ENCODE peak calls at places on chromosomes 6 and 20, in four cellular contexts. One of them, this sample, is unnamed.

GRCh38 chr6:98808522-98809210 is 25.7 kb upstream of the POU3F2 start:
- DNase-seq in brain microvascular endothelial cell: peak
- DNase-seq in fibroblast of lung: no peak
- DNase-seq in psoas muscle: no peak
- DNase-seq in this sample: no peak

GRCh38 chr20:25065044-25065624 is 7.2 kb upstream of the ACSS1 start:
- DNase-seq in brain microvascular endothelial cell: no peak
- DNase-seq in fibroblast of lung: no peak
- DNase-seq in psoas muscle: no peak
- DNase-seq in this sample: no peak

GRCh38 chr6:34150766-34151165 is 4.9 kb upstream of the GRM4 start:
- DNase-seq in brain microvascular endothelial cell: no peak
- DNase-seq in fibroblast of lung: no peak
- DNase-seq in psoas muscle: no peak
- DNase-seq in this sample: no peak

GRCh38 chr20:10603971-10604864 is 69.6 kb downstream of the JAG1 start:
- DNase-seq in brain microvascular endothelial cell: peak
- DNase-seq in fibroblast of lung: peak
- DNase-seq in psoas muscle: peak
- DNase-seq in this sample: peak

GRCh38 chr20:45878076-45878731 is 2.8 kb upstream of the ZSWIM1 start:
- DNase-seq in brain microvascular endothelial cell: no peak
- DNase-seq in fibroblast of lung: no peak
- DNase-seq in psoas muscle: no peak
- DNase-seq in this sample: no peak

GRCh38 chr20:21096321-21097043 is 9.7 kb downstream of the LINC00237 start:
- DNase-seq in brain microvascular endothelial cell: peak
- DNase-seq in fibroblast of lung: no peak
- DNase-seq in psoas muscle: no peak
- DNase-seq in this sample: no peak

GRCh38 chr6:106360989-106361430 is 493 bp downstream of the CRYBG1 start:
- DNase-seq in brain microvascular endothelial cell: no peak
- DNase-seq in fibroblast of lung: no peak
- DNase-seq in psoas muscle: peak
- DNase-seq in this sample: no peak

GRCh38 chr6:153698001-153698400 is 341.0 kb upstream of the OPRM1 start:
- DNase-seq in brain microvascular endothelial cell: no peak
- DNase-seq in fibroblast of lung: no peak
- DNase-seq in psoas muscle: no peak
- DNase-seq in this sample: no peak

GRCh38 chr20:62925420-62926228 is 681 bp downstream of the DIDO1 start:
- DNase-seq in brain microvascular endothelial cell: no peak
- DNase-seq in fibroblast of lung: peak
- DNase-seq in psoas muscle: peak
- DNase-seq in this sample: no peak

GRCh38 chr20:10629946-10630345 is 43.9 kb downstream of the JAG1 start:
- DNase-seq in brain microvascular endothelial cell: no peak
- DNase-seq in fibroblast of lung: no peak
- DNase-seq in psoas muscle: no peak
- DNase-seq in this sample: no peak

GRCh38 chr6:139588734-139589418 is 214.4 kb upstream of the CITED2 start:
- DNase-seq in brain microvascular endothelial cell: peak
- DNase-seq in fibroblast of lung: peak
- DNase-seq in psoas muscle: no peak
- DNase-seq in this sample: peak

GRCh38 chr6:158384671-158385110 is 72.4 kb downstream of the TULP4 start:
- DNase-seq in brain microvascular endothelial cell: no peak
- DNase-seq in fibroblast of lung: no peak
- DNase-seq in psoas muscle: no peak
- DNase-seq in this sample: no peak

GRCh38 chr6:28598757-28599686 is 73.3 kb downstream of the GPX5 start:
- DNase-seq in brain microvascular endothelial cell: no peak
- DNase-seq in fibroblast of lung: no peak
- DNase-seq in psoas muscle: no peak
- DNase-seq in this sample: no peak

GRCh38 chr6:119347466-119348307 is 1.9 kb downstream of the MAN1A1 start:
- DNase-seq in brain microvascular endothelial cell: no peak
- DNase-seq in fibroblast of lung: no peak
- DNase-seq in psoas muscle: peak
- DNase-seq in this sample: no peak

GRCh38 chr6:95581073-95581472 is 3.7 kb downstream of the MANEA start:
- DNase-seq in brain microvascular endothelial cell: no peak
- DNase-seq in fibroblast of lung: peak
- DNase-seq in psoas muscle: no peak
- DNase-seq in this sample: no peak

GRCh38 chr6:116371384-116372209 is 850 bp downstream of the DSE start:
- DNase-seq in brain microvascular endothelial cell: peak
- DNase-seq in fibroblast of lung: peak
- DNase-seq in psoas muscle: peak
- DNase-seq in this sample: peak

GRCh38 chr6:25628471-25629201 is 23.4 kb upstream of the SCGN start:
- DNase-seq in brain microvascular endothelial cell: no peak
- DNase-seq in fibroblast of lung: no peak
- DNase-seq in psoas muscle: no peak
- DNase-seq in this sample: no peak

GRCh38 chr6:89564752-89565427 is 73.7 kb downstream of the LYRM2 start:
- DNase-seq in brain microvascular endothelial cell: peak
- DNase-seq in fibroblast of lung: no peak
- DNase-seq in psoas muscle: peak
- DNase-seq in this sample: no peak

GRCh38 chr6:53043626-53044025 is 21.6 kb upstream of the FBXO9 start:
- DNase-seq in brain microvascular endothelial cell: no peak
- DNase-seq in fibroblast of lung: peak
- DNase-seq in psoas muscle: no peak
- DNase-seq in this sample: no peak

GRCh38 chr20:11354841-11355240 is 562.9 kb upstream of the BTBD3 start:
- DNase-seq in brain microvascular endothelial cell: no peak
- DNase-seq in fibroblast of lung: no peak
- DNase-seq in psoas muscle: no peak
- DNase-seq in this sample: no peak

GRCh38 chr6:112296122-112296521 is 41.8 kb upstream of the LAMA4 start:
- DNase-seq in brain microvascular endothelial cell: peak
- DNase-seq in fibroblast of lung: peak
- DNase-seq in psoas muscle: no peak
- DNase-seq in this sample: no peak

GRCh38 chr6:44960898-44961297 is 367.2 kb upstream of the RUNX2 start:
- DNase-seq in brain microvascular endothelial cell: peak
- DNase-seq in fibroblast of lung: peak
- DNase-seq in psoas muscle: no peak
- DNase-seq in this sample: no peak

GRCh38 chr20:63345328-63346100 is 15.6 kb downstream of the CHRNA4 start:
- DNase-seq in brain microvascular endothelial cell: no peak
- DNase-seq in fibroblast of lung: no peak
- DNase-seq in psoas muscle: no peak
- DNase-seq in this sample: no peak

GRCh38 chr20:12316794-12317193 is 399.1 kb downstream of the BTBD3 start:
- DNase-seq in brain microvascular endothelial cell: no peak
- DNase-seq in fibroblast of lung: no peak
- DNase-seq in psoas muscle: no peak
- DNase-seq in this sample: no peak

GRCh38 chr20:63398744-63399514 is 37.8 kb upstream of the CHRNA4 start:
- DNase-seq in brain microvascular endothelial cell: no peak
- DNase-seq in fibroblast of lung: no peak
- DNase-seq in psoas muscle: no peak
- DNase-seq in this sample: no peak

GRCh38 chr6:2464641-2465040 is 219.2 kb upstream of the GMDS start:
- DNase-seq in brain microvascular endothelial cell: no peak
- DNase-seq in fibroblast of lung: no peak
- DNase-seq in psoas muscle: no peak
- DNase-seq in this sample: no peak

GRCh38 chr6:160174681-160175080 is 53.1 kb downstream of the SLC22A1 start:
- DNase-seq in brain microvascular endothelial cell: no peak
- DNase-seq in fibroblast of lung: no peak
- DNase-seq in psoas muscle: no peak
- DNase-seq in this sample: no peak

GRCh38 chr20:9458075-9458818 is 56.1 kb upstream of the LAMP5 start:
- DNase-seq in brain microvascular endothelial cell: peak
- DNase-seq in fibroblast of lung: peak
- DNase-seq in psoas muscle: no peak
- DNase-seq in this sample: peak

GRCh38 chr6:74578339-74578738 is 627.5 kb downstream of the COL12A1 start:
- DNase-seq in brain microvascular endothelial cell: peak
- DNase-seq in fibroblast of lung: peak
- DNase-seq in psoas muscle: no peak
- DNase-seq in this sample: peak

GRCh38 chr6:108565893-108566292 is 5.2 kb downstream of the FOXO3 start:
- DNase-seq in brain microvascular endothelial cell: no peak
- DNase-seq in fibroblast of lung: peak
- DNase-seq in psoas muscle: peak
- DNase-seq in this sample: peak

GRCh38 chr6:96725276-96725675 is 112.0 kb downstream of the GPR63 start:
- DNase-seq in brain microvascular endothelial cell: no peak
- DNase-seq in fibroblast of lung: no peak
- DNase-seq in psoas muscle: no peak
- DNase-seq in this sample: no peak

GRCh38 chr20:3935295-3935955 is 46.2 kb downstream of the PANK2 start:
- DNase-seq in brain microvascular endothelial cell: no peak
- DNase-seq in fibroblast of lung: peak
- DNase-seq in psoas muscle: peak
- DNase-seq in this sample: no peak

GRCh38 chr6:11791354-11792107 is 12.9 kb upstream of the ADTRP start:
- DNase-seq in brain microvascular endothelial cell: no peak
- DNase-seq in fibroblast of lung: no peak
- DNase-seq in psoas muscle: no peak
- DNase-seq in this sample: peak

GRCh38 chr6:124960757-124961467 is 1.3 kb upstream of the RNF217 start:
- DNase-seq in brain microvascular endothelial cell: no peak
- DNase-seq in fibroblast of lung: no peak
- DNase-seq in psoas muscle: no peak
- DNase-seq in this sample: no peak

GRCh38 chr20:37711987-37712961 is 18.4 kb downstream of the CTNNBL1 start:
- DNase-seq in brain microvascular endothelial cell: no peak
- DNase-seq in fibroblast of lung: no peak
- DNase-seq in psoas muscle: no peak
- DNase-seq in this sample: no peak

GRCh38 chr6:84522135-84522535 is 242.3 kb downstream of the TBX18 start:
- DNase-seq in brain microvascular endothelial cell: peak
- DNase-seq in fibroblast of lung: peak
- DNase-seq in psoas muscle: no peak
- DNase-seq in this sample: peak

GRCh38 chr6:73516712-73517489 is 3.9 kb downstream of the EEF1A1 start:
- DNase-seq in brain microvascular endothelial cell: no peak
- DNase-seq in fibroblast of lung: peak
- DNase-seq in psoas muscle: no peak
- DNase-seq in this sample: no peak
- H3K4me3 ChIP-seq in brain microvascular endothelial cell: peak
- H3K4me3 ChIP-seq in fibroblast of lung: peak
- H3K4me3 ChIP-seq in psoas muscle: no peak
- H3K4me3 ChIP-seq in this sample: peak

GRCh38 chr6:46787871-46788270 is 5.3 kb upstream of the MEP1A start:
- DNase-seq in brain microvascular endothelial cell: no peak
- DNase-seq in fibroblast of lung: no peak
- DNase-seq in psoas muscle: no peak
- DNase-seq in this sample: no peak
- H3K4me3 ChIP-seq in brain microvascular endothelial cell: no peak
- H3K4me3 ChIP-seq in fibroblast of lung: no peak
- H3K4me3 ChIP-seq in psoas muscle: no peak
- H3K4me3 ChIP-seq in this sample: no peak

GRCh38 chr20:54474866-54475265 is 527 bp upstream of the DOK5 start:
- DNase-seq in brain microvascular endothelial cell: no peak
- DNase-seq in fibroblast of lung: no peak
- DNase-seq in psoas muscle: no peak
- DNase-seq in this sample: no peak

GRCh38 chr20:54477556-54477955 is 2.2 kb downstream of the DOK5 start:
- DNase-seq in brain microvascular endothelial cell: no peak
- DNase-seq in fibroblast of lung: no peak
- DNase-seq in psoas muscle: no peak
- DNase-seq in this sample: no peak

GRCh38 chr20:54477134-54477533 is 1.7 kb downstream of the DOK5 start:
- DNase-seq in brain microvascular endothelial cell: no peak
- DNase-seq in fibroblast of lung: no peak
- DNase-seq in psoas muscle: no peak
- DNase-seq in this sample: no peak

GRCh38 chr20:54475334-54476287 is at the start of gene DOK5:
- DNase-seq in brain microvascular endothelial cell: no peak
- DNase-seq in fibroblast of lung: peak
- DNase-seq in psoas muscle: peak
- DNase-seq in this sample: no peak

DNA sequence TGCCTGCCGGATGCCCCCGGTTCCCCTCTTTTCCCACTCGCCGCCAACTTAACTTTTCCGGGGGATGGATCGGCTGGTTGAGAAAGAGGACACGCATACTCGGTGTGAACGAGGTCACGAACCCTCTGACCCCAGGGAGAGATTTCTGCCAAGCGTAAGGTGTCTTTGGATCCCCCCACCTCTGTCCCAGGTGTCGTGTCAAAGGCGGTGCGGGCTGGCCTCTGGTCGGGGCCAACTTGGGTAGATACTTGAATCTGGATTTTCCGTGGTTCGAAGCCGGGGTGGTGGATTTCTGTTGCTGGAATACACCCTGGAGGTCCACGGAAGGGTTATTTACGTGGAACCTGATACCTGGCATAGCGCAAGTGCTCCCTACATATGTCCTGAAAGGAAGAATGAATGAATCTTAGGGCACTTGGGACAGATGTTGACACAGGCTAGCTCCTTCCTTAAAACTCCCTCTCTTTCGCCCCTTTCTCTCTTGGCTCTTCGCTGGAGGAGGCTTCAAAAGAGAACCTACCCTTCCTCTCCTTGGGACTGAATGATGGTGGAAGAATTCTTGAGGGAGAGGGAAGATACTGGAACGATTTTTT is 1.0 kb downstream of the DOK5 start:
- DNase-seq in brain microvascular endothelial cell: no peak
- DNase-seq in fibroblast of lung: no peak
- DNase-seq in psoas muscle: no peak
- DNase-seq in this sample: no peak
- H3K4me3 ChIP-seq in brain microvascular endothelial cell: peak
- H3K4me3 ChIP-seq in fibroblast of lung: peak
- H3K4me3 ChIP-seq in psoas muscle: peak
- H3K4me3 ChIP-seq in this sample: peak

DNA sequence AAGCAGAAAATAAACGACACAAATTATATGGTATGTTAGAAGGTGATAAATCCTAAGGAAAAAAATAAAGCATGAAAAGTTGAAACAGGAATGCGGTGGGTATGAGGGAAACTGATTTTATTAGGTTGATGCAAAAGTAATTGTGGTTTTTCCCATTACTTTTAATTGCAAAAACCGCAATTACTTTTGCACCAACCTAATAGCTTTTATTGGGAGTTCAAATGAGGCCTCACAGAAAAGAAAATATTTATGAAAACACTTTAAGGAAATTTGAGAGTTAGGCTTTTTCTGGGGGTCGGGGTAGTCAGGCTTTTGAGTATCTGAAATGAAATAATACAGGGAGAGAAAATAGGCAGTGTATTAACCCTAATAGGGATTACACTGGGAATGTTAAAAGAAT is 397.0 kb upstream of the KHDRBS2 start:
- DNase-seq in brain microvascular endothelial cell: no peak
- DNase-seq in fibroblast of lung: no peak
- DNase-seq in psoas muscle: no peak
- DNase-seq in this sample: no peak
- H3K4me3 ChIP-seq in brain microvascular endothelial cell: no peak
- H3K4me3 ChIP-seq in fibroblast of lung: no peak
- H3K4me3 ChIP-seq in psoas muscle: no peak
- H3K4me3 ChIP-seq in this sample: no peak

This sample was measured in skeletal muscle cell.